ENCODE peak calls at places on chromosomes 1 and 21, in four cellular contexts. H, W, A and Z are unnamed samples.

GRCh38 chr1:231407537-231408396 is 14.3 kb downstream of the EGLN1 start:
- DNase-seq in H (no peak), W (no peak), A (no peak), Z (no peak)

GRCh38 chr1:231236938-231237337 is 4.1 kb upstream of the GNPAT start:
- DNase-seq in H (no peak), W (no peak), A (no peak), Z (no peak)

GRCh38 chr1:179448429-179449149 is 82.8 kb downstream of the AXDND1 start:
- DNase-seq in H (no peak), W (no peak), A (no peak), Z (no peak)

GRCh38 chr1:177800386-177801058 is 169.3 kb downstream of the SEC16B start:
- DNase-seq in H (no peak), W (peak; percentile 10), A (no peak), Z (no peak)

GRCh38 chr21:43854773-43855633 is 10.0 kb upstream of the AGPAT3 start:
- DNase-seq in H (no peak), W (no peak), A (no peak), Z (no peak)

GRCh38 chr21:44487831-44488230 is 32.5 kb downstream of the LRRC3 start:
- DNase-seq in H (no peak), W (no peak), A (peak; percentile 9), Z (no peak)

GRCh38 chr1:151282883-151283725 is 1.0 kb downstream of the ZNF687 start:
- DNase-seq in H (peak; percentile 12), W (no peak), A (peak; percentile 23), Z (no peak)

GRCh38 chr1:25744140-25744581 is 55.8 kb upstream of the SELENON start:
- DNase-seq in H (peak; percentile 79), W (peak; percentile 57), A (no peak), Z (no peak)

GRCh38 chr1:18410407-18410806 is 70.3 kb upstream of the KLHDC7A start:
- DNase-seq in H (no peak), W (no peak), A (no peak), Z (no peak)

GRCh38 chr1:247517795-247518612 is 18.2 kb downstream of the OR2C3 start:
- DNase-seq in H (no peak), W (no peak), A (no peak), Z (no peak)

GRCh38 chr1:56441586-56441985 is 137.8 kb downstream of the PLPP3 start:
- DNase-seq in H (no peak), W (no peak), A (no peak), Z (no peak)

GRCh38 chr1:166988976-166989515 is at the start of gene MAEL:
- DNase-seq in H (no peak), W (no peak), A (no peak), Z (no peak)

GRCh38 chr1:207004931-207005830 is 27.4 kb downstream of the C1orf116 start:
- DNase-seq in H (peak; percentile 43), W (peak; percentile 77), A (no peak), Z (no peak)

GRCh38 chr1:216422821-216423529 is at the start of gene USH2A:
- DNase-seq in H (peak; percentile 70), W (no peak), A (no peak), Z (no peak)

GRCh38 chr1:74237787-74238186 is 2.6 kb downstream of the TNNI3K start:
- DNase-seq in H (no peak), W (no peak), A (no peak), Z (no peak)

GRCh38 chr1:185998391-185998790 is 264.2 kb downstream of the HMCN1 start:
- DNase-seq in H (no peak), W (no peak), A (no peak), Z (no peak)

GRCh38 chr1:247113094-247113497 is 8.9 kb upstream of the ZNF669 start:
- DNase-seq in H (no peak), W (peak; percentile 67), A (no peak), Z (no peak)

GRCh38 chr21:37636152-37636860 is 269.7 kb downstream of the DYRK1A start:
- DNase-seq in H (no peak), W (peak; percentile 55), A (no peak), Z (peak; percentile 33)

GRCh38 chr1:89608627-89609338 is 24.1 kb upstream of the LRRC8C start:
- DNase-seq in H (no peak), W (no peak), A (peak; percentile 67), Z (no peak)

GRCh38 chr1:196689001-196689400 is 37.2 kb downstream of the CFH start:
- DNase-seq in H (no peak), W (no peak), A (no peak), Z (no peak)

GRCh38 chr1:47507921-47508894 is 70.4 kb downstream of the FOXD2 start:
- DNase-seq in H (no peak), W (no peak), A (no peak), Z (no peak)

GRCh38 chr1:213443415-213443814 is 392.4 kb downstream of the RPS6KC1 start:
- DNase-seq in H (no peak), W (no peak), A (no peak), Z (no peak)

GRCh38 chr1:171664976-171665375 is 12.5 kb upstream of the MYOC start:
- DNase-seq in H (no peak), W (no peak), A (no peak), Z (no peak)

GRCh38 chr1:112335351-112335750 is 60.7 kb upstream of the CTTNBP2NL start:
- DNase-seq in H (no peak), W (no peak), A (no peak), Z (no peak)

GRCh38 chr1:247407180-247407616 is 8.8 kb upstream of the NLRP3 start:
- DNase-seq in H (no peak), W (no peak), A (peak; percentile 81), Z (no peak)

GRCh38 chr1:31924839-31925238 is 13.3 kb downstream of the PTP4A2 start:
- DNase-seq in H (no peak), W (no peak), A (no peak), Z (no peak)

GRCh38 chr1:170664828-170665617 is 1.1 kb downstream of the PRRX1 start:
- DNase-seq in H (peak; percentile 6), W (no peak), A (no peak), Z (no peak)

GRCh38 chr1:24619376-24619775 is 23.7 kb upstream of the SRRM1 start:
- DNase-seq in H (no peak), W (no peak), A (no peak), Z (no peak)

GRCh38 chr1:116911779-116912469 is 2.2 kb downstream of the PTGFRN start:
- DNase-seq in H (no peak), W (no peak), A (no peak), Z (no peak)